ENCODE peak calls at places on chromosomes 13 and 19, in four cellular contexts. J is HL-60, H is brain microvascular endothelial cell, O is gastrocnemius medialis. U is an unnamed sample. For H3K27me3, the result is how much of the 10 kb centered on the place peaks cover.

GRCh38 chr19:5893907-5894703 is 9.5 kb downstream of the NDUFA11 start:
- DNase-seq in J (no peak), H (no peak), O (no peak), U (no peak)

GRCh38 chr13:108272333-108272732 is 2.8 kb downstream of the TNFSF13B start:
- DNase-seq in O (no peak), J (no peak), H (no peak), U (peak)

GRCh38 chr13:75153834-75154233 is 328.1 kb downstream of the TBC1D4 start:
- DNase-seq in H (no peak), J (no peak), O (no peak), U (no peak)

GRCh38 chr19:2270572-2271515 is 11.1 kb downstream of the PEAK3 start:
- DNase-seq in H (peak), J (peak), O (peak), U (peak)

GRCh38 chr13:24275041-24275440 is 34.3 kb upstream of the C1QTNF9 start:
- DNase-seq in H (no peak), J (no peak), O (no peak), U (no peak)

GRCh38 chr13:46184277-46184699 is 2.3 kb upstream of the LCP1 start:
- DNase-seq in H (no peak), O (no peak), J (peak), U (no peak)

GRCh38 chr13:42894765-42895181 is 97.3 kb downstream of the EPSTI1 start:
- DNase-seq in O (no peak), H (peak), J (no peak), U (peak)

GRCh38 chr19:16153582-16154336 is 10.3 kb downstream of the HSH2D start:
- DNase-seq in O (no peak), H (no peak), J (no peak), U (no peak)

GRCh38 chr13:51935326-51936171 is 73.8 kb downstream of the CCDC70 start:
- DNase-seq in O (no peak), H (no peak), J (no peak), U (peak)

GRCh38 chr19:3142292-3142670 is 6.4 kb downstream of the GNA15 start:
- DNase-seq in O (no peak), J (no peak), H (peak), U (peak)

GRCh38 chr13:31227063-31227462 is 27.3 kb downstream of the B3GLCT start:
- DNase-seq in O (no peak), H (no peak), J (no peak), U (peak)

GRCh38 chr13:67299731-67300130 is 69.6 kb upstream of the PCDH9 start:
- DNase-seq in H (peak), O (no peak), J (no peak), U (peak)

GRCh38 chr19:21101511-21102242 is 19.7 kb downstream of the ZNF714 start:
- DNase-seq in J (no peak), H (no peak), O (no peak), U (no peak)

GRCh38 chr13:33787051-33787591 is 30.8 kb upstream of the RFC3 start:
- DNase-seq in J (no peak), H (no peak), O (no peak), U (no peak)

GRCh38 chr13:76812971-76813691 is 73.1 kb downstream of the KCTD12 start:
- DNase-seq in O (peak), J (no peak), H (no peak), U (no peak)

GRCh38 chr19:33260628-33261418 is 35.2 kb upstream of the SLC7A10 start:
- DNase-seq in J (peak), H (no peak), O (no peak), U (no peak)

GRCh38 chr13:73317140-73317539 is 258.3 kb downstream of the KLF5 start:
- DNase-seq in J (no peak), H (no peak), O (no peak), U (no peak)

GRCh38 chr19:43626838-43627237 is 7.4 kb upstream of the ZNF428 start:
- DNase-seq in O (no peak), H (no peak), J (no peak), U (no peak)

DNA sequence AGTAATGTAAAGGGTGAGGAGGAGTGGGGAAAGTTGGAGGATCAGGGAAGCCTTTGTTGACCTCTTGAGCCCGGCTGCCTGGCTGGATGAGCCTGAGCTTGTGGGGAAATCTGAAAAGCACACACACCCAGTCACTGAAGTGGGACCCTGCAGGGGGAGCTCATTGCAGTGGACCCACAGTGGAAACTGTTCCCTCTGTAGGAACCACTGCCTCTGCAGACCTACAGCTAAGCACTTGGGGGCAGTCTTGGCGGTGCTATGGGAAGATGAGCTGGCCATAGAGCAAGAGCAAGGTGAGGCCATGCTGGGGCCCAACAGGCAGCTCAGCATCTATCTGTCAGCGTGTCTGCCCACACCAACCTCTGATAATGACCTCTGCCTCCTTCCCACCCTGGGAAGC is 294.8 kb downstream of the TSHZ3 start:
- DNase-seq in O (no peak), J (no peak), H (peak), U (peak)
- TF ChIP-seq CTCF in O (no peak), J (peak), H (peak), U (peak)

DNA sequence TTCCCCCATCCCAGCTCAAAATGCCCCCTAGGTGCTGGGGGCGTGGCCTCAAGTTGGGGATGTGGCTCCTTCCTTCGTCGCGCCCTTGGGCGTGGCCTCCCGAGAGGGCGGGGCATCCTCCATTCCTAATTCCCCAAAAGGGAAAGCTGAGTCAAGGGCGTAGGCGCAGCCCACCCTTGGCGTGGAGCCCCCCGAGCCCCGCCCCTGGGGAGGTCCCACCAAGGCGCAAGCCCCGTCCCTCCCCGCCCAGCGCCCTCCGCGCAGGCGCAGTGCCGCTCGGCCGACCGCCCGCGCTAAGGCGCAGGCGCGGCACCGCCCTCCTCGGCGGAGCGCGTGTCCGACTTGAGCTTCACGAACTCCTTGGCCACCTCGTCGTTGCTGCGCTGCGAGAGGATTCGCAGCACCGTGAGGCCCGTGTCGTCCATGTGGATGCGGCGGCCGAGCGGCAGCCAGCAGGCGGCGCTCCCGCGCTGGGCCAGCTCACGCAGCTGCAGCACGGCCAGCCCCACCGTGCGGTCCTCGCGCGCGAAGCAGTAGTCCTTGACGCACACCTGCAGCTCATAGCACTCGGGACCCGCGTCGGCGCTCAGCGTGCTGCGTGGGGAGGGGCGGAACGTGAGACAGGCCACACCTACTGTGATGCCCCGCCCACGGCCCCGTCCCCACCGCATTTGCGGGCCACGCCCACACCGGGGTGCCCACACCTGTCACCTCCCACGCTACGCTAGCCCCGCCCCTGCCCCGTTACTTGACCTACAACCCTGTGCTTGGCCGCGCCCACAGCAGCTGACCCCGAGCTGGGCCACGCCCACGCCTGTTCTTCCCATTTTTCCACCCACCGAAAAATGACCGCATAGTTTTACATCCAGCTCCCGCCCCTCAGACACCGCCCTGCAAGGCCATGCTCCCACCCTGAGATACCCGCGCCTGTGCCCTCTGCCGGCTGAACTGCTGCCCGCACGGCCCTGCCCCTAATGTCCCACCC is 50.6 kb downstream of the COLGALT1 start:
- DNase-seq in J (peak), H (peak), O (peak), U (peak)
- H3K4me3 ChIP-seq in J (peak), H (peak), O (peak), U (peak)

GRCh38 chr19:39506944-39507714 is 7.8 kb upstream of the SELENOV start:
- DNase-seq in H (peak), O (no peak), J (peak), U (peak)

GRCh38 chr19:39506598-39506943 is 7.8 kb downstream of the DLL3 start:
- DNase-seq in H (no peak), O (no peak), J (no peak), U (no peak)

GRCh38 chr19:39509233-39509632 is 5.7 kb upstream of the SELENOV start:
- DNase-seq in J (no peak), O (no peak), H (no peak), U (no peak)

GRCh38 chr19:39508629-39509028 is 6.3 kb upstream of the SELENOV start:
- DNase-seq in H (no peak), J (no peak), O (no peak), U (no peak)

GRCh38 chr19:39507715-39508364 is 7.1 kb upstream of the SELENOV start:
- DNase-seq in H (no peak), J (no peak), O (no peak), U (no peak)
- H3K27me3 ChIP-seq in H (under half), J (under half), O (half or more), U (under half)

DNA sequence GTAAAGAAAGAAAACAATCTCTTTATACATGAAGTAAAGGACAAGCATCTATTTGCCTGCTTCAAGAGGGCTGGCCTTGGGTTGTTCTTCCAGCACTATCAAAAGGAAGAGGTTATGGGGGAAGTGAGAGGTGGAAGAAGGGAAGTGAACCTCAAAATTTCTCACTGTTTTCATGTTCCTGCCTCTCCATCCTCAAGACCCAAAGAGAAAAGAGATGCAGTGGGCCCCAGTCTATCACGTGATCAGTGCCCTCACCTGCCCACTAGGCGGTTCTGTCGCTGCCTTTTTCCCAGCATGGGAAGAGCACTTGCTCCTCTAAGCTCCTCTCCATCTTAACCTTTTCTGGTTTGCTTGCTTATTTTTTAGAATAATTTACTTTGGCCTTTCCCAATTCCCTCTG is 6.2 kb upstream of the USP12 start:
- DNase-seq in J (no peak), O (no peak), H (no peak), U (no peak)
- TF ChIP-seq CTCF in J (no peak), O (no peak), H (peak), U (no peak)

U was measured in bronchial epithelial cell.